ENCODE peak calls at places on chromosomes 6 and 20, in eight cellular contexts. X, B, F, Z, J, T, U and G are unnamed samples.

GRCh38 chr6:72975346-72975745 is 249.9 kb downstream of the KHDC1L start:
- DNase-seq in X (no peak), B (no peak), F (no peak), Z (no peak), J (no peak), T (no peak), U (no peak), G (no peak)

GRCh38 chr6:187252-187840 is 104.9 kb upstream of the DUSP22 start:
- DNase-seq in X (no peak), B (no peak), F (no peak), Z (no peak), J (no peak), T (no peak), U (peak; percentile 52), G (no peak)

GRCh38 chr6:54301770-54302169 is 6.5 kb upstream of the TINAG start:
- DNase-seq in X (no peak), B (no peak), F (no peak), Z (no peak), J (no peak), T (no peak), U (no peak), G (no peak)

GRCh38 chr6:12440981-12441380 is 150.8 kb downstream of the EDN1 start:
- DNase-seq in X (no peak), B (no peak), F (no peak), Z (no peak), J (no peak), T (no peak), U (no peak), G (no peak)

GRCh38 chr6:31175961-31176360 is 5.5 kb upstream of the POU5F1 start:
- DNase-seq in X (no peak), B (no peak), F (no peak), Z (no peak), J (no peak), T (no peak), U (no peak), G (no peak)

GRCh38 chr20:43717616-43717995 is 9.2 kb downstream of the GTSF1L start:
- DNase-seq in X (no peak), B (no peak), F (no peak), Z (no peak), J (no peak), T (no peak), U (no peak), G (no peak)

GRCh38 chr6:48449002-48449401 is 338.0 kb upstream of the PTCHD4 start:
- DNase-seq in X (no peak), B (no peak), F (no peak), Z (no peak), J (no peak), T (no peak), U (no peak), G (no peak)

GRCh38 chr6:166058064-166058739 is 109.4 kb downstream of the TBXT start:
- DNase-seq in X (no peak), B (no peak), F (peak; percentile 63), Z (no peak), J (no peak), T (peak; percentile 29), U (peak; percentile 90), G (peak; percentile 10)

GRCh38 chr6:139375239-139376053 is 998 bp upstream of the CITED2 start:
- DNase-seq in X (peak; percentile 75), B (peak; percentile 78), F (peak; percentile 93), Z (peak; percentile 85), J (peak; percentile 94), T (peak; percentile 81), U (peak; percentile 98), G (peak; percentile 73)

GRCh38 chr6:14665827-14666724 is 548.5 kb downstream of the CD83 start:
- DNase-seq in X (no peak), B (no peak), F (peak; percentile 37), Z (no peak), J (peak; percentile 68), T (no peak), U (peak; percentile 84), G (no peak)

GRCh38 chr20:4813076-4813838 is 91.5 kb downstream of the PRND start:
- DNase-seq in X (no peak), B (no peak), F (peak; percentile 45), Z (peak; percentile 31), J (peak; percentile 64), T (no peak), U (no peak), G (no peak)

GRCh38 chr20:3193806-3194616 is 10.5 kb downstream of the DDRGK1 start:
- DNase-seq in X (no peak), B (no peak), F (no peak), Z (no peak), J (no peak), T (peak; percentile 76), U (no peak), G (no peak)

GRCh38 chr6:157280153-157280552 is 43.2 kb downstream of the TMEM242 start:
- DNase-seq in X (no peak), B (no peak), F (no peak), Z (no peak), J (no peak), T (no peak), U (no peak), G (no peak)

GRCh38 chr20:61299613-61300012 is 47.6 kb downstream of the CDH4 start:
- DNase-seq in X (no peak), B (no peak), F (no peak), Z (no peak), J (no peak), T (no peak), U (no peak), G (no peak)

GRCh38 chr6:39226606-39227300 is 2.5 kb downstream of the KCNK5 start:
- DNase-seq in X (no peak), B (no peak), F (no peak), Z (no peak), J (no peak), T (no peak), U (no peak), G (no peak)

GRCh38 chr20:42368910-42369309 is 750.7 kb upstream of the CHD6 start:
- DNase-seq in X (no peak), B (no peak), F (no peak), Z (no peak), J (no peak), T (no peak), U (no peak), G (no peak)

GRCh38 chr6:131199568-131200272 is 64.5 kb downstream of the AKAP7 start:
- DNase-seq in X (peak; percentile 14), B (peak; percentile 56), F (no peak), Z (peak; percentile 9), J (no peak), T (no peak), U (peak; percentile 80), G (no peak)

GRCh38 chr6:36245572-36246031 is 24.3 kb upstream of the PNPLA1 start:
- DNase-seq in X (no peak), B (no peak), F (no peak), Z (no peak), J (no peak), T (no peak), U (peak; percentile 61), G (no peak)

GRCh38 chr20:10696650-10697049 is 22.9 kb upstream of the JAG1 start:
- DNase-seq in X (no peak), B (no peak), F (no peak), Z (no peak), J (no peak), T (no peak), U (no peak), G (no peak)

GRCh38 chr6:72560721-72561593 is 60.9 kb upstream of the KCNQ5 start:
- DNase-seq in X (no peak), B (no peak), F (no peak), Z (no peak), J (no peak), T (no peak), U (no peak), G (no peak)

GRCh38 chr6:125432014-125432413 is 130.2 kb upstream of the HDDC2 start:
- DNase-seq in X (no peak), B (no peak), F (no peak), Z (no peak), J (no peak), T (no peak), U (no peak), G (no peak)

GRCh38 chr6:3758842-3759144 is 7.3 kb upstream of the PXDC1 start:
- DNase-seq in X (no peak), B (no peak), F (no peak), Z (no peak), J (peak; percentile 38), T (no peak), U (no peak), G (no peak)

GRCh38 chr6:67680297-67680932 is 954.7 kb upstream of the ADGRB3 start:
- DNase-seq in X (no peak), B (no peak), F (no peak), Z (no peak), J (no peak), T (no peak), U (no peak), G (no peak)

GRCh38 chr20:36835025-36835424 is 40.9 kb upstream of the TLDC2 start:
- DNase-seq in X (no peak), B (no peak), F (no peak), Z (no peak), J (no peak), T (no peak), U (no peak), G (no peak)